ENCODE peak calls at places on chromosomes 11 and 22, in four cellular contexts. S is iPS-NIHi11; U is stimulated activated CD8-positive, alpha-beta memory T cell treated with anti-CD3 and anti-CD28 coated beads, Interleukin-7, amount 100 ng/mL, for 24 hours; L is SK-MEL-5. Y is an unnamed sample.

GRCh38 chr22:32578752-32579151 is 104.1 kb downstream of the FBXO7 start:
- DNase-seq in L (no peak), S (no peak), U (no peak), Y (no peak)

GRCh38 chr11:27718346-27718852 is 18.1 kb upstream of the BDNF start:
- DNase-seq in L (peak; percentile 26), S (peak; percentile 71), U (no peak), Y (no peak)

GRCh38 chr11:120956710-120957500 is 67.0 kb upstream of the TBCEL start:
- DNase-seq in L (no peak), U (no peak), S (peak; percentile 58), Y (peak; percentile 33)

GRCh38 chr11:117058761-117059233 is 39.4 kb downstream of the SIK3 start:
- DNase-seq in U (no peak), S (peak; percentile 28), L (peak; percentile 58), Y (no peak)

GRCh38 chr22:23282089-23282501 is 101.8 kb downstream of the BCR start:
- DNase-seq in L (peak; percentile 8), U (no peak), S (peak; percentile 61), Y (no peak)

GRCh38 chr11:8209208-8209807 is 40.5 kb upstream of the RIC3 start:
- DNase-seq in U (no peak), L (peak; percentile 50), S (peak; percentile 62), Y (no peak)

GRCh38 chr22:46969491-46969890 is 207.0 kb downstream of the TBC1D22A start:
- DNase-seq in U (peak; percentile 9), S (no peak), L (no peak), Y (peak; percentile 9)

GRCh38 chr11:69310934-69311766 is 17.2 kb downstream of the MYEOV start:
- DNase-seq in U (no peak), L (no peak), S (no peak), Y (no peak)

Y was measured in T-helper 1 cell.